ENCODE peak calls at places on chromosomes 11 and 22, in six cellular contexts. B, T, G, A, L and E are unnamed samples.

GRCh38 chr11:66617148-66617814 is 851 bp downstream of the RBM14 start:
- DNase-seq in A (no peak), L (no peak), T (no peak), G (no peak), B (peak), E (no peak)

GRCh38 chr11:45801723-45802315 is 3.1 kb upstream of the SLC35C1 start:
- DNase-seq in T (peak), A (no peak), B (no peak), L (no peak), G (no peak), E (no peak)

GRCh38 chr11:99592241-99592640 is 571.5 kb downstream of the CNTN5 start:
- DNase-seq in A (no peak), G (no peak), T (no peak), L (no peak), B (no peak), E (no peak)

GRCh38 chr11:35305670-35306382 is 113.5 kb downstream of the SLC1A2 start:
- DNase-seq in G (peak), L (peak), A (peak), T (peak), B (peak), E (no peak)

GRCh38 chr11:47185305-47186075 is 744 bp downstream of the PACSIN3 start:
- DNase-seq in A (peak), G (peak), L (no peak), T (peak), B (peak), E (no peak)

GRCh38 chr22:20201837-20202392 is 51.1 kb upstream of the CCDC188 start:
- DNase-seq in T (no peak), A (no peak), L (no peak), B (no peak), G (no peak), E (no peak)

GRCh38 chr11:117410861-117411725 is 83.4 kb downstream of the CEP164 start:
- DNase-seq in G (peak), B (no peak), A (peak), T (no peak), L (no peak), E (no peak)

GRCh38 chr11:96642584-96642983 is 252.8 kb downstream of the JRKL start:
- DNase-seq in G (no peak), A (no peak), B (no peak), T (no peak), L (no peak), E (no peak)

GRCh38 chr11:57453543-57454177 is 6.7 kb upstream of the RTN4RL2 start:
- DNase-seq in A (no peak), L (no peak), T (no peak), B (no peak), G (peak), E (no peak)

GRCh38 chr11:66142370-66143263 is 72.5 kb downstream of the PACS1 start:
- DNase-seq in G (no peak), B (peak), A (no peak), L (no peak), T (no peak), E (no peak)

GRCh38 chr11:113168358-113168757 is 146.0 kb upstream of the TTC12 start:
- DNase-seq in G (peak), T (no peak), A (no peak), L (no peak), B (no peak), E (no peak)

GRCh38 chr11:62923634-62924411 is 2.7 kb upstream of the CHRM1 start:
- DNase-seq in A (peak), L (peak), T (no peak), G (peak), B (no peak), E (no peak)

GRCh38 chr11:37952035-37952434 is 1354.0 kb upstream of the RAG2 start:
- DNase-seq in B (no peak), A (no peak), L (no peak), G (no peak), T (no peak), E (no peak)

GRCh38 chr11:124085583-124085982 is 29.7 kb upstream of the VWA5A start:
- DNase-seq in G (peak), B (no peak), L (no peak), A (no peak), T (no peak), E (no peak)

GRCh38 chr11:119218141-119218878 is 12.2 kb downstream of the CBL start:
- DNase-seq in T (no peak), B (peak), G (no peak), L (no peak), A (no peak), E (peak)

GRCh38 chr11:65435330-65435931 is 12.8 kb downstream of the NEAT1 start:
- DNase-seq in L (no peak), A (no peak), T (no peak), G (no peak), B (no peak), E (no peak)

GRCh38 chr11:12246989-12247388 is 130.4 kb upstream of the PARVA start:
- DNase-seq in G (no peak), A (no peak), T (no peak), B (no peak), L (no peak), E (no peak)

GRCh38 chr11:6418199-6418957 is 516 bp downstream of the APBB1 start:
- DNase-seq in T (no peak), L (no peak), B (no peak), G (peak), A (peak), E (no peak)

GRCh38 chr11:66326261-66327111 is 9.6 kb upstream of the CD248 start:
- DNase-seq in T (peak), L (no peak), G (no peak), A (peak), B (peak), E (no peak)

GRCh38 chr22:20390394-20390907 is 3.5 kb upstream of the ZNF74 start:
- DNase-seq in T (no peak), L (no peak), B (no peak), G (no peak), A (no peak), E (no peak)

GRCh38 chr11:16744128-16744725 is 5.8 kb downstream of the C11orf58 start:
- DNase-seq in A (no peak), G (no peak), L (no peak), B (no peak), T (no peak), E (no peak)

GRCh38 chr11:35662061-35662648 is 420 bp upstream of the TRIM44 start:
- DNase-seq in L (peak), T (peak), A (peak), G (peak), B (no peak), E (no peak)

GRCh38 chr11:126366064-126366822 is 10.8 kb downstream of the ST3GAL4 start:
- DNase-seq in A (peak), B (no peak), L (no peak), G (peak), T (no peak), E (no peak)

GRCh38 chr11:70843906-70844305 is 408.5 kb downstream of the SHANK2 start:
- DNase-seq in A (no peak), L (no peak), G (no peak), B (no peak), T (no peak), E (no peak)

GRCh38 chr11:12109591-12110196 is 696 bp upstream of the MICAL2 start:
- DNase-seq in B (no peak), T (no peak), A (no peak), L (no peak), G (no peak), E (no peak)

GRCh38 chr11:86737752-86738151 is 62.6 kb upstream of the PRSS23 start:
- DNase-seq in L (no peak), G (no peak), A (no peak), T (no peak), B (no peak), E (no peak)

GRCh38 chr11:37905707-37906417 is 1307.8 kb upstream of the RAG2 start:
- DNase-seq in T (peak), L (no peak), G (no peak), B (no peak), A (no peak), E (no peak)

GRCh38 chr11:13064593-13064992 is 55.5 kb downstream of the RASSF10 start:
- DNase-seq in G (no peak), A (no peak), B (no peak), L (no peak), T (no peak), E (no peak)

GRCh38 chr11:111770581-111771134 is 4.5 kb upstream of the PPP2R1B start:
- DNase-seq in A (no peak), L (no peak), B (no peak), G (no peak), T (no peak), E (no peak)

GRCh38 chr11:74815966-74816365 is 67.3 kb downstream of the RNF169 start:
- DNase-seq in G (no peak), B (no peak), T (no peak), A (no peak), L (no peak), E (no peak)

GRCh38 chr11:76577199-76577920 is 93.2 kb downstream of the LRRC32 start:
- DNase-seq in T (peak), B (peak), A (no peak), G (peak), L (no peak), E (no peak)

GRCh38 chr11:117933475-117933874 is 4.3 kb upstream of the TMPRSS13 start:
- DNase-seq in B (no peak), G (no peak), A (no peak), L (no peak), T (no peak), E (no peak)

GRCh38 chr11:848988-849824 is 6.6 kb downstream of the TSPAN4 start:
- DNase-seq in T (no peak), A (peak), L (no peak), B (no peak), G (peak), E (no peak)

GRCh38 chr11:76143274-76143673 is 63.0 kb downstream of the WNT11 start:
- DNase-seq in T (no peak), G (no peak), L (no peak), B (no peak), A (no peak), E (no peak)

GRCh38 chr11:92657226-92657625 is 312.2 kb upstream of the MTNR1B start:
- DNase-seq in B (no peak), G (no peak), A (no peak), T (no peak), L (no peak), E (no peak)

GRCh38 chr22:50148991-50149721 is 21.4 kb upstream of the PANX2 start:
- DNase-seq in A (peak), G (peak), L (peak), B (peak), T (peak), E (no peak)

GRCh38 chr11:66768818-66769217 is 39.8 kb upstream of the SPTBN2 start:
- DNase-seq in L (no peak), B (no peak), A (no peak), G (no peak), T (no peak), E (no peak)

GRCh38 chr11:2821891-2822290 is 63.7 kb downstream of the CDKN1C start:
- DNase-seq in G (no peak), T (no peak), A (no peak), B (no peak), L (no peak), E (no peak)